ENCODE peak calls at places on chromosomes 2 and 18, in ten cellular contexts. W is AG09309; I is Ammon's horn; Y is GM06990; N is frontal cortex; B is activated naive CD8-positive, alpha-beta T cell treated with anti-CD3 and anti-CD28 coated beads, Interleukin-2, amount 50 U/mL, for 24 hours; M is adrenal gland; E is EH; Q is NCI-H510A; T is amniotic stem cell. J is an unnamed sample.

GRCh38 chr2:159010340-159010739 is 41.9 kb downstream of the TANC1 start:
- DNase-seq in T (peak; percentile 63), B (peak; percentile 4), N (no peak), Y (no peak), I (no peak), M (peak; percentile 42), E (peak; percentile 82), Q (no peak), W (no peak), J (no peak)

GRCh38 chr18:78017869-78018268 is 768.2 kb downstream of the GALR1 start:
- DNase-seq in I (no peak), Q (no peak), N (no peak), Y (no peak), W (no peak), M (no peak), T (no peak), E (no peak), B (no peak), J (no peak)

GRCh38 chr2:238924496-238925195 is 76.8 kb downstream of the TWIST2 start:
- DNase-seq in W (no peak), T (no peak), N (no peak), Y (no peak), E (no peak), M (no peak), Q (no peak), B (no peak), I (peak; percentile 31), J (no peak)

GRCh38 chr2:138071720-138072719 is 107.7 kb downstream of the HNMT start:
- DNase-seq in Y (no peak), I (peak; percentile 53), Q (peak; percentile 80), B (no peak), E (peak; percentile 61), M (no peak), N (no peak), T (no peak), W (no peak), J (no peak)

GRCh38 chr2:180959787-180960186 is 20.6 kb upstream of the UBE2E3 start:
- DNase-seq in W (no peak), Q (no peak), E (no peak), Y (no peak), M (no peak), B (no peak), T (no peak), I (no peak), N (no peak), J (no peak)

GRCh38 chr2:241211276-241211675 is 22.8 kb downstream of the ANO7 start:
- DNase-seq in Y (no peak), M (no peak), Q (no peak), T (no peak), B (no peak), W (no peak), N (no peak), E (no peak), I (no peak), J (no peak)

GRCh38 chr2:113167962-113168340 is 5.8 kb upstream of the PSD4 start:
- DNase-seq in N (no peak), B (no peak), T (no peak), W (no peak), Y (no peak), I (no peak), Q (no peak), M (no peak), E (no peak), J (no peak)

GRCh38 chr18:57544958-57545661 is 41.4 kb downstream of the FECH start:
- DNase-seq in M (no peak), I (no peak), N (no peak), W (no peak), E (no peak), Q (no peak), B (no peak), T (no peak), Y (peak; percentile 19), J (no peak)

GRCh38 chr2:64606495-64607363 is 47.0 kb downstream of the SERTAD2 start:
- DNase-seq in Q (no peak), T (no peak), I (peak; percentile 75), M (peak; percentile 75), W (peak; percentile 18), E (no peak), N (no peak), B (peak; percentile 86), Y (peak; percentile 88), J (peak; percentile 94)

GRCh38 chr18:70491734-70492348 is 203.0 kb downstream of the SOCS6 start:
- DNase-seq in T (no peak), W (no peak), Q (no peak), I (peak; percentile 85), Y (no peak), B (peak; percentile 62), N (peak; percentile 42), E (peak; percentile 58), M (peak; percentile 63), J (peak; percentile 30)

GRCh38 chr2:134892282-134893054 is 26.2 kb upstream of the CCNT2 start:
- DNase-seq in N (no peak), Y (no peak), W (no peak), E (no peak), T (no peak), Q (no peak), B (no peak), I (no peak), M (no peak), J (no peak)

GRCh38 chr18:63063171-63063570 is 256.4 kb downstream of the BCL2 start:
- DNase-seq in Y (no peak), N (no peak), I (no peak), W (no peak), B (no peak), E (peak; percentile 33), Q (no peak), M (no peak), T (no peak), J (no peak)

GRCh38 chr2:234564719-234565118 is 67.8 kb upstream of the ARL4C start:
- DNase-seq in N (no peak), B (no peak), T (peak; percentile 10), W (peak; percentile 55), M (no peak), Y (no peak), Q (no peak), E (peak; percentile 65), I (peak; percentile 38), J (no peak)

GRCh38 chr18:26621161-26622026 is 73.0 kb upstream of the KCTD1 start:
- DNase-seq in N (peak; percentile 23), T (no peak), M (peak; percentile 63), W (no peak), Y (peak; percentile 28), I (peak; percentile 68), E (peak; percentile 32), B (peak; percentile 36), Q (no peak), J (peak; percentile 51)

GRCh38 chr2:97005353-97005752 is 19.0 kb upstream of the FAM178B start:
- DNase-seq in T (no peak), N (no peak), Q (no peak), I (no peak), W (no peak), M (no peak), E (peak; percentile 6), B (no peak), Y (no peak), J (no peak)

GRCh38 chr2:83572400-83572799 is 886.7 kb downstream of the SUCLG1 start:
- DNase-seq in B (no peak), E (no peak), Y (no peak), N (no peak), T (no peak), M (no peak), W (no peak), I (no peak), Q (no peak), J (no peak)

GRCh38 chr2:75146903-75147332 is 52.4 kb downstream of the TACR1 start:
- DNase-seq in M (no peak), E (peak; percentile 47), Y (no peak), N (no peak), W (peak; percentile 48), B (no peak), I (peak; percentile 61), Q (no peak), T (no peak), J (no peak)

GRCh38 chr2:33013684-33014110 is 66.9 kb downstream of the LTBP1 start:
- DNase-seq in I (no peak), Y (no peak), T (no peak), B (no peak), W (no peak), N (no peak), Q (no peak), M (no peak), E (peak; percentile 41), J (no peak)

GRCh38 chr2:238527565-238527964 is 100.8 kb downstream of the ASB1 start:
- DNase-seq in Q (no peak), T (no peak), Y (no peak), N (no peak), M (no peak), B (no peak), I (no peak), E (peak; percentile 90), W (peak; percentile 64), J (no peak)

GRCh38 chr2:7108792-7109557 is 191.8 kb downstream of the RNF144A start:
- DNase-seq in N (no peak), B (no peak), E (no peak), Q (no peak), M (no peak), T (no peak), Y (no peak), I (no peak), W (no peak), J (no peak)

GRCh38 chr2:204645018-204645775 is 99.9 kb downstream of the PARD3B start:
- DNase-seq in B (no peak), I (no peak), N (no peak), W (no peak), T (peak; percentile 32), M (no peak), Y (no peak), Q (no peak), E (peak; percentile 80), J (no peak)

GRCh38 chr2:3342324-3342723 is 35.3 kb downstream of the EIPR1 start:
- DNase-seq in E (no peak), Y (no peak), B (no peak), T (no peak), W (no peak), N (no peak), I (no peak), M (no peak), Q (no peak), J (no peak)

GRCh38 chr18:56240405-56240804 is 398.0 kb downstream of the TXNL1 start:
- DNase-seq in Y (no peak), M (no peak), E (peak; percentile 76), W (peak; percentile 25), I (no peak), B (no peak), T (no peak), Q (no peak), N (no peak), J (no peak)

GRCh38 chr2:227990937-227991336 is 119.5 kb downstream of the DAW1 start:
- DNase-seq in I (no peak), W (no peak), Q (no peak), E (no peak), T (no peak), N (no peak), M (no peak), Y (no peak), B (no peak), J (no peak)

GRCh38 chr2:69253893-69254292 is 133.1 kb downstream of the GFPT1 start:
- DNase-seq in M (peak; percentile 86), B (no peak), T (no peak), I (peak; percentile 31), Q (no peak), Y (no peak), E (peak; percentile 97), N (no peak), W (peak; percentile 96), J (no peak)

GRCh38 chr18:13726972-13727331 is 479 bp downstream of the RNMT start:
- DNase-seq in N (no peak), Y (no peak), M (peak; percentile 76), E (peak; percentile 56), I (peak; percentile 38), T (peak; percentile 37), W (no peak), B (peak; percentile 36), Q (no peak), J (no peak)

GRCh38 chr2:218264773-218265601 is 4.2 kb downstream of the GPBAR1 start:
- DNase-seq in I (no peak), Q (no peak), W (no peak), E (no peak), M (no peak), Y (no peak), T (no peak), N (no peak), B (no peak), J (no peak)

GRCh38 chr2:17830053-17831034 is 14.1 kb downstream of the MSGN1 start:
- DNase-seq in N (peak; percentile 26), B (peak; percentile 70), Y (peak; percentile 65), M (peak; percentile 62), E (peak; percentile 70), T (peak; percentile 29), I (peak; percentile 82), W (peak; percentile 17), Q (no peak), J (peak; percentile 69)

J was measured in K562.